ENCODE peak calls at places on chromosomes 4 and X, in eight cellular contexts. F is upper lobe of right lung; X is CD8-positive, alpha-beta T cell; E is foreskin fibroblast; G is trophoblast cell; S is EH; N is activated CD4-positive, alpha-beta T cell treated with anti-CD3 and anti-CD28 coated beads, Interleukin-2, amount 10 ng/mL, durations not matched to agents 7 days and 5 days; P is myocyte. C is an unnamed sample.

GRCh38 chrX:151974336-151975227 is at the start of gene GABRE:
- DNase-seq in F (peak; percentile 79), X (no peak), E (peak; percentile 77), G (peak; percentile 46), S (peak; percentile 49), N (no peak), P (peak; percentile 23), C (peak; percentile 60)

GRCh38 chrX:39688576-39689373 is 409.0 kb downstream of the BCOR start:
- DNase-seq in F (peak; percentile 81), X (no peak), E (peak; percentile 56), G (peak; percentile 73), S (peak; percentile 56), N (peak; percentile 6), P (peak; percentile 18), C (peak; percentile 76)

GRCh38 chr4:187541666-187542065 is 453.9 kb upstream of the ZFP42 start:
- DNase-seq in F (no peak), X (no peak), E (peak; percentile 66), G (no peak), S (peak; percentile 95), N (no peak), P (peak; percentile 71), C (no peak)

GRCh38 chr4:40322853-40323252 is 12.3 kb upstream of the CHRNA9 start:
- DNase-seq in F (no peak), X (no peak), E (no peak), G (peak; percentile 67), S (peak; percentile 71), N (no peak), P (no peak), C (no peak)

GRCh38 chrX:137423241-137423640 is 142.7 kb upstream of the ZIC3 start:
- DNase-seq in F (no peak), X (no peak), E (no peak), G (no peak), S (no peak), N (no peak), P (no peak), C (no peak)

GRCh38 chrX:123975180-123975579 is 13.7 kb downstream of the STAG2 start:
- DNase-seq in F (no peak), X (no peak), E (peak; percentile 43), G (peak; percentile 5), S (peak; percentile 55), N (no peak), P (no peak), C (no peak)

GRCh38 chr4:6639137-6639680 is 1.3 kb upstream of the MRFAP1 start:
- DNase-seq in F (no peak), X (no peak), E (no peak), G (no peak), S (no peak), N (no peak), P (no peak), C (no peak)

GRCh38 chr4:52038109-52038912 is at the start of gene SGCB:
- DNase-seq in F (peak; percentile 86), X (peak; percentile 71), E (peak; percentile 85), G (peak; percentile 91), S (peak; percentile 58), N (peak; percentile 73), P (peak; percentile 75), C (peak; percentile 33)

GRCh38 chrX:106875151-106875550 is 28.0 kb downstream of the RIPPLY1 start:
- DNase-seq in F (no peak), X (no peak), E (peak; percentile 61), G (no peak), S (no peak), N (no peak), P (no peak), C (no peak)

GRCh38 chrX:145630806-145631435 is 186.7 kb upstream of the SLITRK2 start:
- DNase-seq in F (no peak), X (no peak), E (peak; percentile 0), G (no peak), S (no peak), N (no peak), P (no peak), C (no peak)

GRCh38 chr4:187432310-187432709 is 563.3 kb upstream of the ZFP42 start:
- DNase-seq in F (no peak), X (no peak), E (no peak), G (no peak), S (no peak), N (no peak), P (no peak), C (no peak)

GRCh38 chr4:41069268-41069667 is 145.1 kb downstream of the APBB2 start:
- DNase-seq in F (no peak), X (no peak), E (peak; percentile 62), G (no peak), S (no peak), N (no peak), P (no peak), C (no peak)

GRCh38 chrX:81890476-81890875 is 688.6 kb downstream of the SH3BGRL start:
- DNase-seq in F (no peak), X (no peak), E (no peak), G (no peak), S (no peak), N (no peak), P (no peak), C (peak; percentile 2)

GRCh38 chr4:111283066-111283677 is 660.3 kb upstream of the PITX2 start:
- DNase-seq in F (peak; percentile 64), X (peak; percentile 21), E (peak; percentile 71), G (peak; percentile 84), S (peak; percentile 68), N (peak; percentile 49), P (peak; percentile 85), C (peak; percentile 39)

GRCh38 chr4:10526431-10527222 is 69.4 kb upstream of the ZNF518B start:
- DNase-seq in F (no peak), X (no peak), E (peak; percentile 4), G (no peak), S (no peak), N (no peak), P (no peak), C (no peak)

GRCh38 chr4:136741468-136741867 is 790.8 kb downstream of the PCDH18 start:
- DNase-seq in F (no peak), X (no peak), E (peak; percentile 9), G (no peak), S (peak; percentile 18), N (no peak), P (no peak), C (no peak)

GRCh38 chrX:34810364-34810763 is 132.2 kb upstream of the FAM47B start:
- DNase-seq in F (no peak), X (no peak), E (peak; percentile 29), G (no peak), S (peak; percentile 45), N (no peak), P (peak; percentile 33), C (no peak)

GRCh38 chr4:110586137-110586850 is 36.6 kb downstream of the PITX2 start:
- DNase-seq in F (no peak), X (no peak), E (peak; percentile 72), G (peak; percentile 30), S (peak; percentile 57), N (no peak), P (peak; percentile 72), C (no peak)

GRCh38 chr4:26088433-26088928 is 174.5 kb downstream of the SMIM20 start:
- DNase-seq in F (no peak), X (no peak), E (peak; percentile 90), G (peak; percentile 92), S (peak; percentile 75), N (no peak), P (peak; percentile 87), C (no peak)

GRCh38 chr4:188603646-188604045 is 464.4 kb downstream of the TRIML1 start:
- DNase-seq in F (no peak), X (no peak), E (peak; percentile 1), G (no peak), S (no peak), N (no peak), P (no peak), C (no peak)

GRCh38 chrX:154748712-154749339 is 2.1 kb downstream of the GAB3 start:
- DNase-seq in F (no peak), X (peak; percentile 40), E (peak; percentile 69), G (peak; percentile 91), S (peak; percentile 66), N (peak; percentile 60), P (peak; percentile 72), C (peak; percentile 86)

GRCh38 chrX:69556094-69557011 is 52.2 kb downstream of the NALF2 start:
- DNase-seq in F (no peak), X (no peak), E (no peak), G (peak; percentile 55), S (peak; percentile 7), N (no peak), P (peak; percentile 0), C (no peak)